ENCODE peak calls at places on chromosomes 16 and 17, in seven cellular contexts. One of them, this sample, is unnamed.

GRCh38 chr16:85610059-85610445 is 3.1 kb upstream of the GSE1 start:
- DNase-seq in uterus: no peak
- DNase-seq in heart left ventricle: no peak
- DNase-seq in erythroblast: no peak
- DNase-seq in Peyer's patch: no peak
- DNase-seq in adrenal gland: no peak
- DNase-seq in transverse colon: peak
- DNase-seq in this sample: no peak

GRCh38 chr17:57637668-57638010 is 107.5 kb downstream of the CCDC182 start:
- DNase-seq in erythroblast: no peak
- DNase-seq in uterus: no peak
- DNase-seq in heart left ventricle: no peak
- DNase-seq in transverse colon: no peak
- DNase-seq in Peyer's patch: no peak
- DNase-seq in adrenal gland: no peak
- DNase-seq in this sample: no peak

GRCh38 chr16:13873835-13874438 is 46.0 kb upstream of the ERCC4 start:
- DNase-seq in uterus: no peak
- DNase-seq in Peyer's patch: no peak
- DNase-seq in erythroblast: no peak
- DNase-seq in adrenal gland: no peak
- DNase-seq in transverse colon: no peak
- DNase-seq in heart left ventricle: no peak
- DNase-seq in this sample: no peak

GRCh38 chr16:83906690-83907089 is 7.8 kb downstream of the MLYCD start:
- DNase-seq in adrenal gland: no peak
- DNase-seq in heart left ventricle: no peak
- DNase-seq in uterus: no peak
- DNase-seq in Peyer's patch: no peak
- DNase-seq in erythroblast: no peak
- DNase-seq in transverse colon: no peak
- DNase-seq in this sample: no peak

GRCh38 chr16:72990003-72990521 is 57.9 kb downstream of the ZFHX3 start:
- DNase-seq in heart left ventricle: peak
- DNase-seq in uterus: peak
- DNase-seq in transverse colon: peak
- DNase-seq in Peyer's patch: peak
- DNase-seq in erythroblast: no peak
- DNase-seq in adrenal gland: peak
- DNase-seq in this sample: peak

GRCh38 chr17:69326302-69327059 is 452 bp downstream of the ABCA5 start:
- DNase-seq in adrenal gland: no peak
- DNase-seq in transverse colon: no peak
- DNase-seq in Peyer's patch: no peak
- DNase-seq in erythroblast: peak
- DNase-seq in heart left ventricle: no peak
- DNase-seq in uterus: no peak
- DNase-seq in this sample: no peak

GRCh38 chr17:74780443-74781238 is 4.5 kb upstream of the NAT9 start:
- DNase-seq in uterus: no peak
- DNase-seq in erythroblast: peak
- DNase-seq in Peyer's patch: peak
- DNase-seq in heart left ventricle: no peak
- DNase-seq in transverse colon: no peak
- DNase-seq in adrenal gland: no peak
- DNase-seq in this sample: no peak

GRCh38 chr16:65782537-65783290 is 583.8 kb upstream of the CDH5 start:
- DNase-seq in heart left ventricle: no peak
- DNase-seq in uterus: peak
- DNase-seq in transverse colon: no peak
- DNase-seq in Peyer's patch: no peak
- DNase-seq in adrenal gland: peak
- DNase-seq in erythroblast: no peak
- DNase-seq in this sample: no peak

GRCh38 chr17:47223007-47223406 is 13.9 kb downstream of the MYL4 start:
- DNase-seq in Peyer's patch: no peak
- DNase-seq in erythroblast: no peak
- DNase-seq in transverse colon: no peak
- DNase-seq in heart left ventricle: no peak
- DNase-seq in adrenal gland: no peak
- DNase-seq in uterus: no peak
- DNase-seq in this sample: no peak

GRCh38 chr16:78324649-78325274 is 225.3 kb downstream of the WWOX start:
- DNase-seq in Peyer's patch: no peak
- DNase-seq in adrenal gland: no peak
- DNase-seq in erythroblast: no peak
- DNase-seq in uterus: no peak
- DNase-seq in transverse colon: no peak
- DNase-seq in heart left ventricle: no peak
- DNase-seq in this sample: no peak

GRCh38 chr17:2815781-2816185 is 19.5 kb downstream of the RAP1GAP2 start:
- DNase-seq in erythroblast: no peak
- DNase-seq in uterus: no peak
- DNase-seq in transverse colon: no peak
- DNase-seq in adrenal gland: no peak
- DNase-seq in Peyer's patch: no peak
- DNase-seq in heart left ventricle: no peak
- DNase-seq in this sample: no peak

GRCh38 chr16:55184619-55185018 is 139.4 kb upstream of the IRX6 start:
- DNase-seq in adrenal gland: no peak
- DNase-seq in uterus: no peak
- DNase-seq in heart left ventricle: no peak
- DNase-seq in transverse colon: no peak
- DNase-seq in erythroblast: no peak
- DNase-seq in Peyer's patch: no peak
- DNase-seq in this sample: no peak

GRCh38 chr17:50676065-50676975 is 31.4 kb downstream of the ANKRD40 start:
- DNase-seq in heart left ventricle: no peak
- DNase-seq in Peyer's patch: no peak
- DNase-seq in transverse colon: no peak
- DNase-seq in erythroblast: no peak
- DNase-seq in adrenal gland: peak
- DNase-seq in uterus: no peak
- DNase-seq in this sample: no peak

GRCh38 chr17:82380860-82381702 is 9.5 kb downstream of the UTS2R start:
- DNase-seq in adrenal gland: no peak
- DNase-seq in heart left ventricle: no peak
- DNase-seq in uterus: no peak
- DNase-seq in Peyer's patch: no peak
- DNase-seq in transverse colon: no peak
- DNase-seq in erythroblast: no peak
- DNase-seq in this sample: no peak

GRCh38 chr17:10177921-10178788 is 20.3 kb downstream of the GAS7 start:
- DNase-seq in heart left ventricle: no peak
- DNase-seq in adrenal gland: no peak
- DNase-seq in erythroblast: no peak
- DNase-seq in transverse colon: no peak
- DNase-seq in uterus: no peak
- DNase-seq in Peyer's patch: no peak
- DNase-seq in this sample: no peak

GRCh38 chr17:79466562-79467350 is 144.1 kb downstream of the RBFOX3 start:
- DNase-seq in transverse colon: no peak
- DNase-seq in uterus: no peak
- DNase-seq in adrenal gland: no peak
- DNase-seq in heart left ventricle: no peak
- DNase-seq in Peyer's patch: no peak
- DNase-seq in erythroblast: no peak
- DNase-seq in this sample: no peak

GRCh38 chr16:6207124-6207523 is 1109.5 kb upstream of the EEF2KMT start:
- DNase-seq in Peyer's patch: no peak
- DNase-seq in uterus: no peak
- DNase-seq in heart left ventricle: no peak
- DNase-seq in adrenal gland: no peak
- DNase-seq in erythroblast: no peak
- DNase-seq in transverse colon: no peak
- DNase-seq in this sample: no peak

GRCh38 chr17:38906429-38907172 is 18.8 kb upstream of the LASP1NB start:
- DNase-seq in adrenal gland: no peak
- DNase-seq in Peyer's patch: no peak
- DNase-seq in transverse colon: no peak
- DNase-seq in uterus: no peak
- DNase-seq in heart left ventricle: no peak
- DNase-seq in erythroblast: no peak
- DNase-seq in this sample: no peak

GRCh38 chr17:38903404-38903803 is 22.0 kb upstream of the LASP1NB start:
- DNase-seq in adrenal gland: no peak
- DNase-seq in uterus: no peak
- DNase-seq in heart left ventricle: no peak
- DNase-seq in erythroblast: no peak
- DNase-seq in Peyer's patch: no peak
- DNase-seq in transverse colon: no peak
- DNase-seq in this sample: no peak

GRCh38 chr17:38905375-38905774 is 20.0 kb upstream of the LASP1NB start:
- DNase-seq in heart left ventricle: no peak
- DNase-seq in Peyer's patch: no peak
- DNase-seq in transverse colon: no peak
- DNase-seq in uterus: no peak
- DNase-seq in erythroblast: no peak
- DNase-seq in adrenal gland: no peak
- DNase-seq in this sample: no peak

GRCh38 chr17:38907930-38908675 is 17.3 kb upstream of the LASP1NB start:
- DNase-seq in heart left ventricle: no peak
- DNase-seq in adrenal gland: no peak
- DNase-seq in uterus: no peak
- DNase-seq in transverse colon: no peak
- DNase-seq in Peyer's patch: no peak
- DNase-seq in erythroblast: no peak
- DNase-seq in this sample: no peak

DNA sequence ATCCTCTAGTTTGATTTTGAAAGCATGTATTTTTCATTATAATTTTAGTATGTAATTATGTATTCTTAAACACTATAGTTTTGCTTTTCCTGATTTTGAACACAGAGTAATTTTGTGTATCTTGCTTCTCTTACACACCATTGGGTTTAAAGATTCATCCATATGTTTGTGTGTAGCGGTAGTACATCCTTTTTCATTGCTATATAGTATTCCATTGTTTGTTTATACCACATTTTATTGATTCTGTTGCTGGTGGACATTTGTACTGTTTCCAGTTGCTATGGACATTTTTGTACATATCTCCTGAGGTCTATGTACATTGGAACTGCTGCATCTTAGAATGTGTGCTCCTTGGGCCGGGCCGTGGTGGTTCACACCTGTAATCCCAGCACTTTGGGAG is 20.5 kb upstream of the LASP1NB start:
- DNase-seq in transverse colon: no peak
- DNase-seq in Peyer's patch: no peak
- DNase-seq in erythroblast: no peak
- DNase-seq in uterus: no peak
- DNase-seq in heart left ventricle: no peak
- DNase-seq in adrenal gland: no peak
- DNase-seq in this sample: no peak
- TF ChIP-seq POLR2A in transverse colon: no peak
- TF ChIP-seq POLR2A in Peyer's patch: no peak
- TF ChIP-seq POLR2A in erythroblast: no peak
- TF ChIP-seq POLR2A in uterus: no peak
- TF ChIP-seq POLR2A in heart left ventricle: no peak
- TF ChIP-seq POLR2A in adrenal gland: no peak
- TF ChIP-seq POLR2A in this sample: no peak

GRCh38 chr16:18983565-18984424 is at the start of gene TMC7:
- DNase-seq in uterus: peak
- DNase-seq in adrenal gland: peak
- DNase-seq in Peyer's patch: peak
- DNase-seq in transverse colon: peak
- DNase-seq in heart left ventricle: peak
- DNase-seq in erythroblast: peak
- DNase-seq in this sample: peak
- TF ChIP-seq POLR2A in uterus: no peak
- TF ChIP-seq POLR2A in adrenal gland: no peak
- TF ChIP-seq POLR2A in Peyer's patch: peak
- TF ChIP-seq POLR2A in transverse colon: no peak
- TF ChIP-seq POLR2A in heart left ventricle: peak
- TF ChIP-seq POLR2A in erythroblast: no peak
- TF ChIP-seq POLR2A in this sample: no peak

GRCh38 chr16:30896890-30897730 is 696 bp downstream of the CTF1 start:
- DNase-seq in transverse colon: peak
- DNase-seq in heart left ventricle: peak
- DNase-seq in Peyer's patch: peak
- DNase-seq in adrenal gland: peak
- DNase-seq in uterus: peak
- DNase-seq in erythroblast: peak
- DNase-seq in this sample: peak
- TF ChIP-seq POLR2A in transverse colon: peak
- TF ChIP-seq POLR2A in heart left ventricle: no peak
- TF ChIP-seq POLR2A in Peyer's patch: peak
- TF ChIP-seq POLR2A in adrenal gland: no peak
- TF ChIP-seq POLR2A in uterus: no peak
- TF ChIP-seq POLR2A in erythroblast: peak
- TF ChIP-seq POLR2A in this sample: peak

GRCh38 chr16:89105599-89106151 is 12.0 kb downstream of the ACSF3 start:
- DNase-seq in uterus: no peak
- DNase-seq in transverse colon: no peak
- DNase-seq in Peyer's patch: no peak
- DNase-seq in erythroblast: no peak
- DNase-seq in heart left ventricle: no peak
- DNase-seq in adrenal gland: no peak
- DNase-seq in this sample: no peak

GRCh38 chr16:89104303-89104702 is 10.7 kb downstream of the ACSF3 start:
- DNase-seq in erythroblast: no peak
- DNase-seq in heart left ventricle: no peak
- DNase-seq in transverse colon: no peak
- DNase-seq in Peyer's patch: no peak
- DNase-seq in adrenal gland: no peak
- DNase-seq in uterus: no peak
- DNase-seq in this sample: no peak

GRCh38 chr16:89106533-89107208 is 13.0 kb downstream of the ACSF3 start:
- DNase-seq in uterus: no peak
- DNase-seq in transverse colon: no peak
- DNase-seq in Peyer's patch: no peak
- DNase-seq in heart left ventricle: no peak
- DNase-seq in adrenal gland: no peak
- DNase-seq in erythroblast: no peak
- DNase-seq in this sample: no peak

GRCh38 chr16:89103781-89104180 is 10.1 kb downstream of the ACSF3 start:
- DNase-seq in Peyer's patch: no peak
- DNase-seq in adrenal gland: no peak
- DNase-seq in uterus: no peak
- DNase-seq in transverse colon: no peak
- DNase-seq in heart left ventricle: no peak
- DNase-seq in erythroblast: no peak
- DNase-seq in this sample: no peak

DNA sequence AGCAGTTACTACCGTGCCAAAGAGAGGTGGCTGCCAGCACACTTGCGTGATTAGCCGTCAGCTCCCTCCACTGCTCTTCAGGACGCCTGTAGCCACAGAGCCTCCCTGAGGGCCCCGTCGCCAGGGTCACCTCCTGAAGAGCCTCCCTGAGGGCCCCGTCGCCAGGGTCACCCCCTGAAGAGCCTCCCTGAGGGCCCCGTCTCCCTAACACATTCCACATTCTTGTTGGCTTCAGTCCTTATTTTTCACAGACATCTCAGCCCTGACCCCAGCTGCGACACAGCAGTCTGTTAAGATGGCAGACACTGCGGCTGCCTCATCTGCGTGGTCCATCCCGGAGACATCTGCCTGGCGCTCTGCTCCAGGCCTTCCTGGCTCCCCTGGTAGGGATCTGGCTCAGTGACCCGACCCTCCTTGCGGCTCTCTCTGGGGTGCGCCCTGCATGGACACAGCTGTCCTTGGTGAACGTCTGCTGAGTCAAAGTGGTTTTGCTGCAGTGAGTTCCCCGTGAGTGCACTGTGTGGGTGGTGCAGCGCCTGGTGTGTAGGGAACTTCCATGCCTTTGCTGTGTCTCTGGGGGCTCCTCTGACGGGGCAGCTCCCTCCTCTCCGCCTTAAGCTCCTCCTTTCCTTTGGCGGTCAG is 11.4 kb downstream of the ACSF3 start:
- DNase-seq in adrenal gland: no peak
- DNase-seq in heart left ventricle: no peak
- DNase-seq in uterus: no peak
- DNase-seq in erythroblast: no peak
- DNase-seq in Peyer's patch: peak
- DNase-seq in transverse colon: no peak
- DNase-seq in this sample: no peak
- TF ChIP-seq POLR2A in adrenal gland: no peak
- TF ChIP-seq POLR2A in heart left ventricle: no peak
- TF ChIP-seq POLR2A in uterus: no peak
- TF ChIP-seq POLR2A in erythroblast: no peak
- TF ChIP-seq POLR2A in Peyer's patch: no peak
- TF ChIP-seq POLR2A in transverse colon: no peak
- TF ChIP-seq POLR2A in this sample: no peak